ENCODE peak calls at places on chromosomes 7 and 10, in ten cellular contexts. L is AG04450; S is CD4-positive, CD25-positive, alpha-beta regulatory T cell; V is cardiac muscle cell; K is NCI-H510A treated with DMSO at 0.1 percent for 48 hours; A is BJ; I is Right ventricle myocardium superior; T is activated T-helper 1 cell treated with Interleukin-2 at 50 U/mL for 16 hours; M is NCI-H774; X is amniotic epithelial cell. F is an unnamed sample.

GRCh38 chr7:101848168-101848951 is 30.9 kb downstream of the CUX1 start:
- DNase-seq in X (no peak), S (no peak), M (no peak), L (no peak), K (no peak), V (no peak), I (no peak), T (no peak), A (no peak), F (no peak)

GRCh38 chr7:130334274-130334673 is 10.3 kb upstream of the CPA5 start:
- DNase-seq in M (no peak), V (peak), T (no peak), A (no peak), K (no peak), L (no peak), S (no peak), X (no peak), I (no peak), F (no peak)

GRCh38 chr7:71235263-71235662 is 103.3 kb downstream of the GALNT17 start:
- DNase-seq in M (no peak), X (no peak), T (no peak), S (no peak), A (no peak), V (no peak), I (no peak), K (no peak), L (no peak), F (no peak)

GRCh38 chr7:130144632-130145171 is 60.5 kb downstream of the TMEM209 start:
- DNase-seq in K (no peak), V (peak), M (no peak), X (peak), S (no peak), A (peak), I (no peak), T (no peak), L (peak), F (no peak)

GRCh38 chr7:115410427-115410805 is 488.5 kb downstream of the MDFIC start:
- DNase-seq in K (no peak), V (no peak), A (no peak), M (no peak), T (no peak), L (no peak), S (no peak), I (no peak), X (no peak), F (no peak)

GRCh38 chr7:103637080-103637479 is 191.1 kb upstream of the SLC26A5 start:
- DNase-seq in A (peak), T (no peak), X (peak), S (no peak), M (no peak), K (no peak), V (peak), L (peak), I (no peak), F (no peak)

GRCh38 chr10:29130190-29130673 is 158.6 kb upstream of the LYZL1 start:
- DNase-seq in V (peak), K (peak), M (peak), A (no peak), L (no peak), X (peak), S (no peak), T (no peak), I (no peak), F (no peak)

GRCh38 chr7:134890246-134891240 is 95.8 kb upstream of the AGBL3 start:
- DNase-seq in S (no peak), X (peak), M (no peak), K (peak), L (no peak), T (no peak), V (peak), I (peak), A (no peak), F (no peak)

GRCh38 chr7:18467011-18467410 is 28.5 kb upstream of the HDAC9 start:
- DNase-seq in I (no peak), K (no peak), V (no peak), S (no peak), T (no peak), A (no peak), L (no peak), X (no peak), M (no peak), F (no peak)

GRCh38 chr10:18665815-18666558 is 6.8 kb downstream of the ARL5B start:
- DNase-seq in K (no peak), I (no peak), M (no peak), T (no peak), A (no peak), X (no peak), S (no peak), V (no peak), L (no peak), F (no peak)